ENCODE peak calls at places on chromosomes 6 and 20, in six cellular contexts. U is progenitor cell of endocrine pancreas, V is RWPE1, X is neural crest cell, K is sciatic nerve, C is heart right ventricle. Q is an unnamed sample.

GRCh38 chr6:37802810-37803209 is 16.7 kb upstream of the ZFAND3 start:
- DNase-seq in K (no peak), C (no peak), X (no peak), U (no peak), V (no peak), Q (no peak)

GRCh38 chr6:29790626-29791025 is 37.0 kb upstream of the HLA-G start:
- DNase-seq in C (no peak), K (no peak), U (no peak), V (peak; percentile 86), X (no peak), Q (no peak)

GRCh38 chr6:170251776-170252571 is 38.9 kb downstream of the DLL1 start:
- DNase-seq in K (no peak), V (no peak), U (no peak), C (no peak), X (no peak), Q (no peak)

GRCh38 chr6:147941143-147941542 is 401.5 kb upstream of the SASH1 start:
- DNase-seq in C (no peak), U (no peak), K (no peak), V (no peak), X (no peak), Q (no peak)

GRCh38 chr6:159999240-159999671 is 30.4 kb downstream of the IGF2R start:
- DNase-seq in U (no peak), C (no peak), X (no peak), K (no peak), V (no peak), Q (no peak)

GRCh38 chr6:135073757-135074393 is 19.3 kb upstream of the HBS1L start:
- DNase-seq in X (no peak), U (no peak), C (no peak), K (no peak), V (no peak), Q (no peak)

GRCh38 chr6:53302678-53303360 is 45.9 kb downstream of the ELOVL5 start:
- DNase-seq in X (no peak), C (no peak), U (no peak), K (no peak), V (peak; percentile 80), Q (no peak)

GRCh38 chr20:51440589-51440988 is 101.9 kb downstream of the NFATC2 start:
- DNase-seq in K (no peak), C (no peak), U (no peak), V (no peak), X (no peak), Q (no peak)

GRCh38 chr20:10541668-10542411 is 106.7 kb downstream of the SLX4IP start:
- DNase-seq in V (no peak), C (no peak), K (no peak), X (no peak), U (no peak), Q (no peak)

GRCh38 chr6:51559059-51559458 is 528.4 kb downstream of the PKHD1 start:
- DNase-seq in X (no peak), C (no peak), V (peak; percentile 20), K (no peak), U (no peak), Q (no peak)

GRCh38 chr6:7589221-7589620 is 777 bp upstream of the SNRNP48 start:
- DNase-seq in U (no peak), X (no peak), K (no peak), V (peak; percentile 4), C (no peak), Q (no peak)

GRCh38 chr6:20943036-20943627 is 408.9 kb downstream of the CDKAL1 start:
- DNase-seq in X (no peak), U (no peak), K (no peak), V (no peak), C (no peak), Q (no peak)

GRCh38 chr6:109852713-109853112 is 125.4 kb upstream of the GPR6 start:
- DNase-seq in K (no peak), U (no peak), X (no peak), V (no peak), C (no peak), Q (no peak)

GRCh38 chr6:111818539-111819226 is 54.6 kb downstream of the FYN start:
- DNase-seq in V (no peak), C (no peak), X (no peak), U (no peak), K (no peak), Q (no peak)

GRCh38 chr6:52020961-52021570 is 66.3 kb downstream of the PKHD1 start:
- DNase-seq in V (peak; percentile 7), K (no peak), X (no peak), U (no peak), C (no peak), Q (peak; percentile 30)

GRCh38 chr6:31822038-31822821 is 5.3 kb upstream of the HSPA1B start:
- DNase-seq in V (peak; percentile 59), X (no peak), C (peak; percentile 88), U (no peak), K (peak; percentile 91), Q (peak; percentile 42)

GRCh38 chr20:24936526-24937407 is 12.3 kb upstream of the CST7 start:
- DNase-seq in X (no peak), K (no peak), C (no peak), V (no peak), U (no peak), Q (no peak)

GRCh38 chr6:161379828-161380598 is 106.2 kb upstream of the AGPAT4 start:
- DNase-seq in U (no peak), X (no peak), K (no peak), V (no peak), C (no peak), Q (no peak)

GRCh38 chr6:127761084-127761483 is 139.8 kb downstream of the THEMIS start:
- DNase-seq in X (no peak), C (no peak), U (no peak), K (no peak), V (no peak), Q (no peak)

GRCh38 chr20:19828233-19828632 is 70.2 kb downstream of the RIN2 start:
- DNase-seq in X (no peak), K (no peak), U (no peak), V (peak; percentile 59), C (no peak), Q (no peak)

GRCh38 chr6:129853996-129854711 is 7.0 kb downstream of the TMEM244 start:
- DNase-seq in V (peak; percentile 17), K (no peak), X (no peak), U (no peak), C (no peak), Q (no peak)

GRCh38 chr6:71621918-71622519 is 264.3 kb upstream of the RIMS1 start:
- DNase-seq in X (no peak), V (peak; percentile 3), U (no peak), K (no peak), C (no peak), Q (no peak)

GRCh38 chr6:41546475-41546865 is 289 bp downstream of the FOXP4 start:
- DNase-seq in X (no peak), U (no peak), K (no peak), C (no peak), V (peak; percentile 44), Q (no peak)

GRCh38 chr6:124226396-124226795 is 422.7 kb downstream of the NKAIN2 start:
- DNase-seq in U (no peak), C (no peak), K (no peak), X (no peak), V (peak; percentile 41), Q (no peak)

GRCh38 chr6:68746376-68746775 is 111.3 kb downstream of the ADGRB3 start:
- DNase-seq in C (no peak), V (no peak), X (no peak), U (no peak), K (no peak), Q (no peak)

GRCh38 chr6:7249391-7249790 is 63.6 kb downstream of the SSR1 start:
- DNase-seq in K (no peak), C (no peak), U (no peak), X (no peak), V (no peak), Q (no peak)

GRCh38 chr6:4664117-4664626 is 112.0 kb upstream of the CDYL start:
- DNase-seq in V (no peak), U (no peak), K (peak; percentile 66), C (peak; percentile 74), X (no peak), Q (no peak)

GRCh38 chr6:31209137-31209536 is 38.7 kb upstream of the POU5F1 start:
- DNase-seq in U (no peak), C (no peak), V (no peak), K (no peak), X (no peak), Q (no peak)

GRCh38 chr6:92428443-92428842 is 990.9 kb downstream of the EPHA7 start:
- DNase-seq in K (no peak), V (no peak), U (no peak), C (no peak), X (no peak), Q (no peak)